ENCODE peak calls at places on chromosomes 5 and 9, in four cellular contexts. H is astrocyte, D is neural progenitor cell, Y is A549. O is an unnamed sample. For H3K4me1, the result is how much of the 10 kb centered on the place peaks cover.

GRCh38 chr5:163094492-163095180 is 342.8 kb upstream of the CCNG1 start:
- DNase-seq in H (no peak), D (no peak), Y (no peak), O (no peak)

GRCh38 chr5:150946351-150946905 is 41.6 kb upstream of the ZNF300 start:
- DNase-seq in H (peak), D (no peak), Y (no peak), O (no peak)

GRCh38 chr5:42301349-42301748 is 121.9 kb upstream of the GHR start:
- DNase-seq in H (no peak), D (no peak), Y (no peak), O (no peak)

GRCh38 chr5:31733365-31733764 is 94.4 kb downstream of the PDZD2 start:
- DNase-seq in H (no peak), D (no peak), Y (no peak), O (no peak)

GRCh38 chr5:135246923-135247795 is 151.9 kb downstream of the MACROH2A1 start:
- DNase-seq in H (peak), D (no peak), Y (peak), O (peak)

GRCh38 chr9:131193051-131193450 is 67.7 kb downstream of the NUP214 start:
- DNase-seq in H (no peak), D (no peak), Y (no peak), O (no peak)

GRCh38 chr5:29853711-29854110 is 1339.8 kb upstream of the CDH6 start:
- DNase-seq in H (no peak), D (no peak), Y (no peak), O (no peak)

GRCh38 chr9:92484563-92484962 is 2.3 kb upstream of the ASPN start:
- DNase-seq in H (no peak), D (no peak), Y (no peak), O (no peak)

GRCh38 chr9:37102476-37102875 is 17.9 kb upstream of the ZCCHC7 start:
- DNase-seq in H (no peak), D (no peak), Y (no peak), O (no peak)

GRCh38 chr9:28073278-28073677 is 500.0 kb upstream of the C9orf72 start:
- DNase-seq in H (peak), D (peak), Y (peak), O (no peak)

GRCh38 chr5:43396762-43397304 is 15.4 kb downstream of the CCL28 start:
- DNase-seq in H (peak), D (peak), Y (no peak), O (peak)

GRCh38 chr5:81349161-81349560 is 44.8 kb downstream of the ACOT12 start:
- DNase-seq in H (no peak), D (peak), Y (no peak), O (no peak)

GRCh38 chr9:136148766-136149165 is 30.1 kb upstream of the TMEM250 start:
- DNase-seq in H (no peak), D (no peak), Y (no peak), O (no peak)

GRCh38 chr5:116703923-116704322 is 129.3 kb upstream of the SEMA6A start:
- DNase-seq in H (no peak), D (no peak), Y (no peak), O (no peak)

GRCh38 chr5:154972476-154973080 is 31.7 kb downstream of the MRPL22 start:
- DNase-seq in H (peak), D (peak), Y (peak), O (peak)

GRCh38 chr9:82271099-82271498 is 282.5 kb downstream of the SPATA31D1 start:
- DNase-seq in H (peak), D (no peak), Y (no peak), O (no peak)

GRCh38 chr9:2459756-2460155 is 161.8 kb upstream of the VLDLR start:
- DNase-seq in H (no peak), D (no peak), Y (no peak), O (no peak)

GRCh38 chr9:134323741-134324358 is 2.4 kb upstream of the RXRA start:
- DNase-seq in H (peak), D (no peak), Y (no peak), O (no peak)

GRCh38 chr5:169667896-169668674 is 31.0 kb downstream of the DOCK2 start:
- DNase-seq in H (peak), D (no peak), Y (peak), O (no peak)

GRCh38 chr9:92289708-92290390 is 3.6 kb downstream of the IARS1 start:
- DNase-seq in H (peak), D (no peak), Y (no peak), O (no peak)

GRCh38 chr5:151183451-151184245 is 26.1 kb upstream of the ANXA6 start:
- DNase-seq in H (no peak), D (no peak), Y (no peak), O (no peak)

DNA sequence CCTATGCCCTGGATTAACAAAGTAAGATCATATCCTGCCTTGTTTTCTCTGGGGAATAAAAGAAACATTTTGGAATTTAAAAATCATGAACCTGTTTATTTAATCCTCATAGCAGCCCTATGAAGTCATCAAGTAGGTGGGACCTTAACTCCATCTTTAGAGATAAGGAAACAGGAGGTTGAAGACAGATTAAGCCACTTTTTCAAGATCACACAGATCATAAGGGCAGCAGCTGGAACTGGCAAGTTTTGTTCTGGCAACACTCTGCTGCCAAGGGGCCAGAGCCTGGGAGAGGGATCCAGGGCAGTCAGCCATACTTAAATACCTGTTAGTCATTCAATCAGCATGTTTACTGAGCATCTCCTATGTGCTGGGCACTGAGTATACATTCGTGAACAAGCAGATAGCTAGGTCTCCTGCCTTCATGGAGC is 63.7 kb downstream of the SLC1A1 start:
- DNase-seq in H (peak), D (no peak), Y (no peak), O (no peak)
- H3K4me1 ChIP-seq in H (under half), D (under half), Y (under half), O (under half)

DNA sequence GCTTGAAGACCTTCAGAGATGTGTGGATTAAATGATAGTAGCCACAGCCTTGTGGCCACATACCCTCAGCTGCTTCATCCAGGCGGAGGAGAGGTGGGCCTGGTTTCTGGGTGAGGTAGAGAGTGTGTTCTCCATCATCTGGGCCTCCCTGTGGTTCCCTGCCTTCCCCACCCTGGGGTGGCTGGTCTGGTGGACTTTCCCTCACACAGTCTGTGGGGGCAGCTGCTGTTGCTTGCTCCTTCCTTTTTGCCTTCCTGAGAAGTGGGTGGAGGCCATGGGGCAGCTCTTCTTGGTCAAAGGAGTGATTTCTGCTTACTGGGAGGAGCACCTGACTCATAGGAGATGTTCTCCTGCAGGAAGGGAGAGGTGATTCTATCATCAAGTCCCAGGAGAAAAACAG is 62.9 kb downstream of the PPARGC1B start:
- DNase-seq in H (no peak), D (no peak), Y (no peak), O (no peak)
- H3K27ac ChIP-seq in H (no peak), D (no peak), Y (peak), O (no peak)

GRCh38 chr5:123119334-123119986 is 30.4 kb downstream of the PRDM6 start:
- DNase-seq in H (peak), D (peak), Y (peak), O (peak)
- H3K4me2 ChIP-seq in H (peak), D (peak), Y (peak), O (peak)

GRCh38 chr5:38697013-38697412 is 140.6 kb upstream of the LIFR start:
- DNase-seq in H (peak), D (peak), Y (no peak), O (no peak)
- H3K4me1 ChIP-seq in H (under half), D (under half), Y (under half), O (under half)

GRCh38 chr9:114799925-114800324 is 5.9 kb downstream of the TNFSF15 start:
- DNase-seq in H (no peak), D (no peak), Y (no peak), O (no peak)
- H3K27ac ChIP-seq in H (no peak), D (no peak), Y (peak), O (no peak)

GRCh38 chr9:107737610-107737986 is 248.0 kb upstream of the KLF4 start:
- DNase-seq in H (no peak), D (no peak), Y (no peak), O (no peak)

GRCh38 chr9:107733530-107733907 is 243.9 kb upstream of the KLF4 start:
- DNase-seq in H (no peak), D (no peak), Y (no peak), O (no peak)

GRCh38 chr9:107737987-107738743 is 248.6 kb upstream of the KLF4 start:
- DNase-seq in H (peak), D (no peak), Y (no peak), O (no peak)

GRCh38 chr9:107734231-107735014 is 244.9 kb upstream of the KLF4 start:
- DNase-seq in H (peak), D (no peak), Y (no peak), O (no peak)

GRCh38 chr9:107735821-107736220 is 246.3 kb upstream of the KLF4 start:
- DNase-seq in H (no peak), D (no peak), Y (no peak), O (no peak)
- H3K4me2 ChIP-seq in H (no peak), D (no peak), Y (no peak), O (no peak)

DNA sequence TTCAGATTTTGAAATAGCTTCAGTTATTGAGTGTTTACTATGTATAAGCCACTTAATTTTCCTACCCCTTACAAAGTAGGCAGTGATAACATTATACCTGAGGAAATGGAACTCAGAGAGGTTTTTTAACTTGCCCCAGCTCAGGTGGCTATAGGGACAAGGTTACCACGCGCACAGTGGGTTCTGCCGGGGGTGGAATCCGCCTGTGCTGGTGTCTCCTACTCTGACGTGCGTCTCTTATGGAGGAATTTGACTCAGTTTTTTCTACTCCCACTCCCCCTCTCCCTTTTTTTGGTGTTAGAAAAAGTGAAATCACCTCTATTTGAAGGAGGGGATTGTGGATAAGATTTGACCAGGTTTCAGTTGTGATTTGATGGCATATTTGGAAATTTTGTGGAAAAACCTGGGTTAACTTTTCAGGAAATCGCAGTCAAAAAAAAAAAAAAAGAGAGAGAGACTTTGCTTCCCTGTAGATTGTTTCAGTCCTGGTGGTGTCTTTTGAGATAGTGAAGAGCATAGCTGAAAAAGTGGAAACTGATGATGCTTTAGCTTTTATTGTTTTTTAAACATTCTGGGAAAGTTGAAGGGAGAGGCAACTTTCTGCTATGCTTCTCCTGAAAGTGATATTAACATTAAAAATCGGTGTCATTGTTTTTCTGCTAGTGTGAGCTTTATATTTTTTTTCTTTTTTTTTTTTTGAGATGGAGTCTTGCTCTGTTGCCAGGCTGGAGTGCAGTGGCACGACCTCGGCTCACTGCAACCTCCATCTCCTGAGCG is 15.9 kb downstream of the TRIO start:
- DNase-seq in H (no peak), D (no peak), Y (no peak), O (no peak)
- H3K4me1 ChIP-seq in H (half or more), D (under half), Y (half or more), O (under half)

GRCh38 chr9:105252405-105252756 is 7.9 kb downstream of the SLC44A1 start:
- DNase-seq in H (no peak), D (no peak), Y (no peak), O (no peak)

GRCh38 chr9:105251133-105251532 is 6.7 kb downstream of the SLC44A1 start:
- DNase-seq in H (no peak), D (no peak), Y (no peak), O (no peak)

GRCh38 chr9:105248691-105249090 is 4.2 kb downstream of the SLC44A1 start:
- DNase-seq in H (no peak), D (no peak), Y (no peak), O (no peak)

GRCh38 chr9:105254226-105254625 is 9.8 kb downstream of the SLC44A1 start:
- DNase-seq in H (no peak), D (peak), Y (no peak), O (peak)

GRCh38 chr9:105251733-105252404 is 7.4 kb downstream of the SLC44A1 start:
- DNase-seq in H (no peak), D (no peak), Y (no peak), O (no peak)
- H3K27ac ChIP-seq in H (no peak), D (no peak), Y (no peak), O (no peak)

O was measured in H9.